ENCODE peak calls at places on chromosomes 2 and 18, in seven cellular contexts. A is activated CD8-positive, alpha-beta T cell treated with anti-CD3 and anti-CD28 coated beads for 36 hours; N is amniotic stem cell; H is T-cell; I is GM12865; F is stimulated activated naive B cell treated with anti-CD40 and anti-IgM and Interleukin-4, amounts not matched to agents 10 μg/mL and 1 μg/mL and 100 μg/mL, for 72 hours; L is Panc1. T is an unnamed sample.

GRCh38 chr2:12587729-12588522 is 128.8 kb upstream of the TRIB2 start:
- DNase-seq in N (peak), H (no peak), L (peak), F (peak), I (peak), A (peak), T (peak)

GRCh38 chr2:121479882-121480522 is 50.7 kb upstream of the RNU4ATAC start:
- DNase-seq in A (no peak), H (no peak), F (no peak), N (no peak), I (no peak), L (no peak), T (no peak)

GRCh38 chr2:105919191-105919811 is 174.6 kb downstream of the NCK2 start:
- DNase-seq in L (no peak), F (no peak), H (no peak), N (no peak), I (no peak), A (no peak), T (peak)

GRCh38 chr2:170823800-170824153 is 7.1 kb downstream of the GAD1 start:
- DNase-seq in F (no peak), I (no peak), A (no peak), H (no peak), L (no peak), N (no peak), T (no peak)

GRCh38 chr2:2839393-2840096 is 508.5 kb upstream of the MYT1L start:
- DNase-seq in A (no peak), L (no peak), I (no peak), N (no peak), H (no peak), F (no peak), T (no peak)

GRCh38 chr18:47680488-47680887 is 250.0 kb downstream of the SMAD2 start:
- DNase-seq in F (peak), A (no peak), N (no peak), I (peak), H (no peak), L (no peak), T (no peak)

GRCh38 chr2:88087763-88088162 is 20.1 kb downstream of the SMYD1 start:
- DNase-seq in N (no peak), A (no peak), I (no peak), F (no peak), H (no peak), L (no peak), T (no peak)

GRCh38 chr18:35051978-35052377 is 10.8 kb downstream of the MAPRE2 start:
- DNase-seq in N (no peak), L (no peak), H (no peak), A (no peak), F (no peak), I (no peak), T (no peak)

GRCh38 chr18:27996792-27997191 is 180.1 kb downstream of the CDH2 start:
- DNase-seq in F (no peak), H (no peak), I (no peak), L (no peak), A (no peak), N (no peak), T (no peak)

GRCh38 chr2:95269036-95269680 is 5.1 kb upstream of the PROM2 start:
- DNase-seq in F (no peak), L (no peak), H (no peak), A (no peak), I (no peak), N (no peak), T (no peak)

T was measured in globus pallidus.